ENCODE peak calls at places on chromosomes 4 and X, in nine cellular contexts. One of them, this sample, is unnamed.

GRCh38 chrX:1681439-1681838 is 66.6 kb downstream of the ASMT start:
- DNase-seq in epithelial cell of proximal tubule: no peak
- DNase-seq in CD8-positive, alpha-beta T cell: no peak
- DNase-seq in tibial artery: no peak
- DNase-seq in brain microvascular endothelial cell: no peak
- DNase-seq in choroid plexus epithelial cell: no peak
- DNase-seq in AG04450: no peak
- DNase-seq in IMR-90: no peak
- DNase-seq in A549: no peak
- DNase-seq in this sample: no peak

GRCh38 chrX:4193500-4193899 is 480.1 kb upstream of the PRKX start:
- DNase-seq in CD8-positive, alpha-beta T cell: no peak
- DNase-seq in choroid plexus epithelial cell: no peak
- DNase-seq in tibial artery: no peak
- DNase-seq in IMR-90: no peak
- DNase-seq in epithelial cell of proximal tubule: no peak
- DNase-seq in AG04450: no peak
- DNase-seq in A549: no peak
- DNase-seq in brain microvascular endothelial cell: no peak
- DNase-seq in this sample: no peak

GRCh38 chrX:8075606-8076005 is 95.5 kb downstream of the VCX2 start:
- DNase-seq in tibial artery: no peak
- DNase-seq in AG04450: no peak
- DNase-seq in epithelial cell of proximal tubule: no peak
- DNase-seq in CD8-positive, alpha-beta T cell: no peak
- DNase-seq in IMR-90: no peak
- DNase-seq in choroid plexus epithelial cell: no peak
- DNase-seq in brain microvascular endothelial cell: no peak
- DNase-seq in A549: no peak
- DNase-seq in this sample: no peak

GRCh38 chrX:16743604-16744325 is 24.4 kb downstream of the SYAP1 start:
- DNase-seq in choroid plexus epithelial cell: peak; percentile 74
- DNase-seq in brain microvascular endothelial cell: peak; percentile 73
- DNase-seq in IMR-90: peak; percentile 92
- DNase-seq in CD8-positive, alpha-beta T cell: no peak
- DNase-seq in A549: no peak
- DNase-seq in AG04450: peak; percentile 49
- DNase-seq in epithelial cell of proximal tubule: no peak
- DNase-seq in tibial artery: no peak
- DNase-seq in this sample: peak; percentile 5

GRCh38 chr4:176588436-176588835 is 204.3 kb downstream of the VEGFC start:
- DNase-seq in choroid plexus epithelial cell: no peak
- DNase-seq in AG04450: no peak
- DNase-seq in tibial artery: no peak
- DNase-seq in brain microvascular endothelial cell: no peak
- DNase-seq in IMR-90: no peak
- DNase-seq in CD8-positive, alpha-beta T cell: no peak
- DNase-seq in A549: no peak
- DNase-seq in epithelial cell of proximal tubule: no peak
- DNase-seq in this sample: no peak

GRCh38 chrX:69093960-69094935 is 71.0 kb downstream of the PJA1 start:
- DNase-seq in AG04450: no peak
- DNase-seq in brain microvascular endothelial cell: peak; percentile 44
- DNase-seq in CD8-positive, alpha-beta T cell: peak; percentile 52
- DNase-seq in tibial artery: peak; percentile 50
- DNase-seq in epithelial cell of proximal tubule: no peak
- DNase-seq in A549: peak; percentile 67
- DNase-seq in IMR-90: peak; percentile 60
- DNase-seq in choroid plexus epithelial cell: peak; percentile 79
- DNase-seq in this sample: no peak

GRCh38 chrX:101430457-101431078 is 22.5 kb downstream of the HNRNPH2 start:
- DNase-seq in IMR-90: peak; percentile 54
- DNase-seq in choroid plexus epithelial cell: no peak
- DNase-seq in epithelial cell of proximal tubule: no peak
- DNase-seq in tibial artery: no peak
- DNase-seq in brain microvascular endothelial cell: peak; percentile 48
- DNase-seq in A549: no peak
- DNase-seq in CD8-positive, alpha-beta T cell: no peak
- DNase-seq in AG04450: no peak
- DNase-seq in this sample: no peak

GRCh38 chr4:169307581-169307980 is 36.8 kb upstream of the SH3RF1 start:
- DNase-seq in tibial artery: no peak
- DNase-seq in A549: no peak
- DNase-seq in IMR-90: no peak
- DNase-seq in AG04450: no peak
- DNase-seq in epithelial cell of proximal tubule: no peak
- DNase-seq in choroid plexus epithelial cell: no peak
- DNase-seq in brain microvascular endothelial cell: no peak
- DNase-seq in CD8-positive, alpha-beta T cell: no peak
- DNase-seq in this sample: no peak

GRCh38 chr4:77579406-77580076 is 26.1 kb upstream of the CXCL13 start:
- DNase-seq in tibial artery: no peak
- DNase-seq in epithelial cell of proximal tubule: peak; percentile 84
- DNase-seq in choroid plexus epithelial cell: peak; percentile 85
- DNase-seq in brain microvascular endothelial cell: peak; percentile 33
- DNase-seq in IMR-90: peak; percentile 78
- DNase-seq in A549: peak; percentile 15
- DNase-seq in CD8-positive, alpha-beta T cell: no peak
- DNase-seq in AG04450: peak; percentile 18
- DNase-seq in this sample: peak; percentile 84

GRCh38 chr4:77582151-77582550 is 23.5 kb upstream of the CXCL13 start:
- DNase-seq in A549: no peak
- DNase-seq in AG04450: no peak
- DNase-seq in choroid plexus epithelial cell: peak; percentile 52
- DNase-seq in CD8-positive, alpha-beta T cell: no peak
- DNase-seq in IMR-90: no peak
- DNase-seq in brain microvascular endothelial cell: no peak
- DNase-seq in epithelial cell of proximal tubule: no peak
- DNase-seq in tibial artery: no peak
- DNase-seq in this sample: no peak

GRCh38 chr4:77576351-77576750 is 29.3 kb upstream of the CXCL13 start:
- DNase-seq in CD8-positive, alpha-beta T cell: no peak
- DNase-seq in brain microvascular endothelial cell: no peak
- DNase-seq in AG04450: no peak
- DNase-seq in epithelial cell of proximal tubule: no peak
- DNase-seq in tibial artery: no peak
- DNase-seq in IMR-90: no peak
- DNase-seq in A549: no peak
- DNase-seq in choroid plexus epithelial cell: no peak
- DNase-seq in this sample: no peak

GRCh38 chr4:77581724-77582123 is 23.9 kb upstream of the CXCL13 start:
- DNase-seq in AG04450: no peak
- DNase-seq in tibial artery: no peak
- DNase-seq in A549: no peak
- DNase-seq in epithelial cell of proximal tubule: no peak
- DNase-seq in IMR-90: no peak
- DNase-seq in CD8-positive, alpha-beta T cell: no peak
- DNase-seq in choroid plexus epithelial cell: no peak
- DNase-seq in brain microvascular endothelial cell: no peak
- DNase-seq in this sample: peak; percentile 4

GRCh38 chr4:77578145-77578544 is 27.5 kb upstream of the CXCL13 start:
- DNase-seq in AG04450: no peak
- DNase-seq in CD8-positive, alpha-beta T cell: no peak
- DNase-seq in IMR-90: no peak
- DNase-seq in brain microvascular endothelial cell: no peak
- DNase-seq in choroid plexus epithelial cell: no peak
- DNase-seq in epithelial cell of proximal tubule: no peak
- DNase-seq in tibial artery: no peak
- DNase-seq in A549: no peak
- DNase-seq in this sample: no peak
- TF ChIP-seq CTCF in AG04450: no peak
- TF ChIP-seq CTCF in CD8-positive, alpha-beta T cell: no peak
- TF ChIP-seq CTCF in IMR-90: no peak
- TF ChIP-seq CTCF in brain microvascular endothelial cell: peak; percentile 45
- TF ChIP-seq CTCF in choroid plexus epithelial cell: peak; percentile 25
- TF ChIP-seq CTCF in epithelial cell of proximal tubule: peak; percentile 45
- TF ChIP-seq CTCF in tibial artery: no peak
- TF ChIP-seq CTCF in A549: no peak
- TF ChIP-seq CTCF in this sample: peak; percentile 44

GRCh38 chrX:107445636-107446035 is 3.8 kb upstream of the FRMPD3 start:
- DNase-seq in CD8-positive, alpha-beta T cell: no peak
- DNase-seq in tibial artery: no peak
- DNase-seq in epithelial cell of proximal tubule: no peak
- DNase-seq in choroid plexus epithelial cell: no peak
- DNase-seq in A549: no peak
- DNase-seq in AG04450: no peak
- DNase-seq in brain microvascular endothelial cell: no peak
- DNase-seq in IMR-90: no peak
- DNase-seq in this sample: no peak

GRCh38 chrX:107445146-107445545 is 4.3 kb upstream of the FRMPD3 start:
- DNase-seq in brain microvascular endothelial cell: no peak
- DNase-seq in epithelial cell of proximal tubule: no peak
- DNase-seq in A549: no peak
- DNase-seq in CD8-positive, alpha-beta T cell: no peak
- DNase-seq in AG04450: no peak
- DNase-seq in choroid plexus epithelial cell: no peak
- DNase-seq in tibial artery: no peak
- DNase-seq in IMR-90: no peak
- DNase-seq in this sample: no peak

GRCh38 chrX:107440187-107440586 is 9.3 kb upstream of the FRMPD3 start:
- DNase-seq in CD8-positive, alpha-beta T cell: no peak
- DNase-seq in epithelial cell of proximal tubule: no peak
- DNase-seq in choroid plexus epithelial cell: no peak
- DNase-seq in tibial artery: no peak
- DNase-seq in A549: no peak
- DNase-seq in AG04450: no peak
- DNase-seq in IMR-90: no peak
- DNase-seq in brain microvascular endothelial cell: no peak
- DNase-seq in this sample: no peak

GRCh38 chrX:107442914-107443527 is 6.4 kb upstream of the FRMPD3 start:
- DNase-seq in A549: no peak
- DNase-seq in AG04450: no peak
- DNase-seq in CD8-positive, alpha-beta T cell: no peak
- DNase-seq in brain microvascular endothelial cell: no peak
- DNase-seq in choroid plexus epithelial cell: no peak
- DNase-seq in tibial artery: no peak
- DNase-seq in epithelial cell of proximal tubule: no peak
- DNase-seq in IMR-90: no peak
- DNase-seq in this sample: no peak

GRCh38 chrX:107440692-107441091 is 8.8 kb upstream of the FRMPD3 start:
- DNase-seq in epithelial cell of proximal tubule: no peak
- DNase-seq in brain microvascular endothelial cell: no peak
- DNase-seq in AG04450: no peak
- DNase-seq in A549: no peak
- DNase-seq in choroid plexus epithelial cell: no peak
- DNase-seq in IMR-90: no peak
- DNase-seq in CD8-positive, alpha-beta T cell: no peak
- DNase-seq in tibial artery: no peak
- DNase-seq in this sample: no peak
- H3K4me3 ChIP-seq in epithelial cell of proximal tubule: no peak overlapping the region
- H3K4me3 ChIP-seq in brain microvascular endothelial cell: no peak overlapping the region
- H3K4me3 ChIP-seq in AG04450: no peak overlapping the region
- H3K4me3 ChIP-seq in A549: no peak overlapping the region
- H3K4me3 ChIP-seq in choroid plexus epithelial cell: no peak overlapping the region
- H3K4me3 ChIP-seq in IMR-90: no peak overlapping the region
- H3K4me3 ChIP-seq in CD8-positive, alpha-beta T cell: no peak overlapping the region
- H3K4me3 ChIP-seq in tibial artery: no peak overlapping the region
- H3K4me3 ChIP-seq in this sample: no peak overlapping the region

GRCh38 chr4:89660444-89660843 is 176.5 kb downstream of the SNCA start:
- DNase-seq in epithelial cell of proximal tubule: no peak
- DNase-seq in IMR-90: no peak
- DNase-seq in brain microvascular endothelial cell: no peak
- DNase-seq in CD8-positive, alpha-beta T cell: no peak
- DNase-seq in A549: no peak
- DNase-seq in choroid plexus epithelial cell: no peak
- DNase-seq in tibial artery: no peak
- DNase-seq in AG04450: no peak
- DNase-seq in this sample: no peak

GRCh38 chr4:89660851-89661250 is 176.1 kb downstream of the SNCA start:
- DNase-seq in epithelial cell of proximal tubule: no peak
- DNase-seq in choroid plexus epithelial cell: peak; percentile 21
- DNase-seq in brain microvascular endothelial cell: no peak
- DNase-seq in A549: no peak
- DNase-seq in AG04450: no peak
- DNase-seq in IMR-90: no peak
- DNase-seq in tibial artery: no peak
- DNase-seq in CD8-positive, alpha-beta T cell: no peak
- DNase-seq in this sample: no peak

GRCh38 chr4:89661490-89661889 is 175.5 kb downstream of the SNCA start:
- DNase-seq in AG04450: no peak
- DNase-seq in IMR-90: peak; percentile 38
- DNase-seq in tibial artery: no peak
- DNase-seq in choroid plexus epithelial cell: peak; percentile 78
- DNase-seq in epithelial cell of proximal tubule: peak; percentile 64
- DNase-seq in brain microvascular endothelial cell: peak; percentile 65
- DNase-seq in A549: no peak
- DNase-seq in CD8-positive, alpha-beta T cell: no peak
- DNase-seq in this sample: peak; percentile 49

GRCh38 chr4:89658701-89659024 is 178.3 kb downstream of the SNCA start:
- DNase-seq in choroid plexus epithelial cell: no peak
- DNase-seq in A549: no peak
- DNase-seq in epithelial cell of proximal tubule: no peak
- DNase-seq in tibial artery: no peak
- DNase-seq in IMR-90: no peak
- DNase-seq in brain microvascular endothelial cell: no peak
- DNase-seq in AG04450: no peak
- DNase-seq in CD8-positive, alpha-beta T cell: no peak
- DNase-seq in this sample: no peak

DNA sequence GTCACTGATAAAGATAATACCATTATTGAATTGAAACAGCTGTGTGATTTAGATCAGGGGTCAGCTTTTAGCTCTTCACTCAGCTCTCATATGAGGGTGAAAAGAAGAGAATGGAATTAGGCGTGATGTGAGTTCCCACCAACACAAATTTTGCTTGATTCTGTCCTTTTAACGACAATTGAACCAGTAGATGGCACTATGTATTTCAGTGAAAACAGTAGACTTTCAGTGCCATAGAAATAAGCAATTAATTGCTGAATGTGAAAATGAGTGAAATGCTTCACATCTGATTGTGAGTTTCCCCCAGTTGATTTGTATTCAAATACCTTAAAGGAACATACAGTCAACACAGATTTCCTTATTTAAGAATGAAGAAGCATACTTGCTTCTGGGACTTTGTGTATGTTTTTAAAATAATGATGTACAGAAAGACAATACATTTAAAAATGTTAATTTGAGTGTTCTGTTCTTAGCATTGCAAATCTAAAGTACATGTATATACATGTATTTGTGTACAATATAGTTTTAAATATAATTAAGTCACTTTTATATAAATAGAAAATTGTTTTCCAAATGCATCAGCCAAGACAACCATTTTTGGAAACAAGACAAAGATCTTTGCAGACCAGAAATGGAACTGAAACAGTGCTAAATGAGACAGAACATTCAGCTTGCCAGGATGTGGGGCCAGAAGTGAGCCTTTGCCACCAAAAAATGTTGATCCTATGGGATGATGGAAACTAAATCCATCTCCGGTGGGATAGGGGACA is 178.8 kb downstream of the SNCA start:
- DNase-seq in epithelial cell of proximal tubule: no peak
- DNase-seq in brain microvascular endothelial cell: peak; percentile 9
- DNase-seq in choroid plexus epithelial cell: peak; percentile 72
- DNase-seq in AG04450: peak; percentile 1
- DNase-seq in A549: no peak
- DNase-seq in IMR-90: peak; percentile 46
- DNase-seq in CD8-positive, alpha-beta T cell: no peak
- DNase-seq in tibial artery: no peak
- DNase-seq in this sample: no peak
- TF ChIP-seq CTCF in epithelial cell of proximal tubule: peak; percentile 68
- TF ChIP-seq CTCF in brain microvascular endothelial cell: peak; percentile 48
- TF ChIP-seq CTCF in choroid plexus epithelial cell: peak; percentile 58
- TF ChIP-seq CTCF in AG04450: peak; percentile 60
- TF ChIP-seq CTCF in A549: peak; percentile 41
- TF ChIP-seq CTCF in IMR-90: peak; percentile 52
- TF ChIP-seq CTCF in CD8-positive, alpha-beta T cell: peak; percentile 36
- TF ChIP-seq CTCF in tibial artery: no peak
- TF ChIP-seq CTCF in this sample: peak; percentile 55

GRCh38 chrX:122184791-122185190 is 999.3 kb upstream of the GRIA3 start:
- DNase-seq in tibial artery: no peak
- DNase-seq in CD8-positive, alpha-beta T cell: no peak
- DNase-seq in A549: no peak
- DNase-seq in IMR-90: no peak
- DNase-seq in AG04450: no peak
- DNase-seq in epithelial cell of proximal tubule: no peak
- DNase-seq in brain microvascular endothelial cell: no peak
- DNase-seq in choroid plexus epithelial cell: no peak
- DNase-seq in this sample: no peak
- H3K4me3 ChIP-seq in tibial artery: no peak overlapping the region
- H3K4me3 ChIP-seq in CD8-positive, alpha-beta T cell: no peak overlapping the region
- H3K4me3 ChIP-seq in A549: no peak overlapping the region
- H3K4me3 ChIP-seq in IMR-90: no peak overlapping the region
- H3K4me3 ChIP-seq in AG04450: no peak overlapping the region
- H3K4me3 ChIP-seq in epithelial cell of proximal tubule: no peak overlapping the region
- H3K4me3 ChIP-seq in brain microvascular endothelial cell: no peak overlapping the region
- H3K4me3 ChIP-seq in choroid plexus epithelial cell: no peak overlapping the region
- H3K4me3 ChIP-seq in this sample: no peak overlapping the region